ENCODE peak calls at places on chromosomes 11 and 22, in six cellular contexts. N is ovary, Q is HL-60, O is NCI-H460, H is psoas muscle, G is GM23338. U is an unnamed sample.
A peak's percentile ranks its signal among the peaks of the same experiment; 100 is the strongest.

GRCh38 chr11:68714047-68714856 is 29.9 kb downstream of the GAL start:
- DNase-seq in G (no peak), N (no peak), Q (no peak), H (no peak), O (no peak), U (no peak)

GRCh38 chr22:47129902-47130301 is 367.5 kb downstream of the TBC1D22A start:
- DNase-seq in Q (no peak), O (peak; percentile 40), N (no peak), H (no peak), G (no peak), U (no peak)

GRCh38 chr11:16114978-16115871 is 241.1 kb downstream of the SOX6 start:
- DNase-seq in G (no peak), H (no peak), Q (no peak), O (no peak), N (no peak), U (no peak)

GRCh38 chr11:133946541-133947297 is 10.0 kb downstream of the IGSF9B start:
- DNase-seq in H (no peak), O (no peak), Q (no peak), G (peak; percentile 39), N (no peak), U (peak; percentile 58)

GRCh38 chr11:1368216-1368615 is 21.5 kb upstream of the BRSK2 start:
- DNase-seq in Q (no peak), O (no peak), G (no peak), H (no peak), N (no peak), U (no peak)

GRCh38 chr22:39092111-39092867 is 4.8 kb upstream of the APOBEC3H start:
- DNase-seq in H (peak; percentile 23), Q (no peak), O (no peak), G (no peak), N (no peak), U (peak; percentile 19)

GRCh38 chr11:120566176-120566575 is 54.6 kb downstream of the GRIK4 start:
- DNase-seq in G (no peak), Q (no peak), O (no peak), N (no peak), H (no peak), U (no peak)

GRCh38 chr11:20397281-20397680 is 9.8 kb downstream of the PRMT3 start:
- DNase-seq in Q (peak; percentile 34), N (no peak), G (peak; percentile 71), H (no peak), O (peak; percentile 23), U (peak; percentile 60)

GRCh38 chr11:73047773-73048371 is 94.2 kb downstream of the FCHSD2 start:
- DNase-seq in N (no peak), O (no peak), Q (no peak), H (no peak), G (peak; percentile 9), U (no peak)

GRCh38 chr22:22038178-22038880 is 55.7 kb upstream of the TOP3B start:
- DNase-seq in Q (no peak), N (no peak), G (no peak), O (no peak), H (no peak), U (no peak)

GRCh38 chr11:95068549-95068948 is 1.8 kb downstream of the SRSF8 start:
- DNase-seq in G (peak; percentile 53), N (peak; percentile 76), H (peak; percentile 84), Q (no peak), O (peak; percentile 90), U (peak; percentile 85)

GRCh38 chr11:96102664-96103068 is 178.8 kb upstream of the MTMR2 start:
- DNase-seq in O (no peak), N (no peak), H (no peak), G (no peak), Q (no peak), U (no peak)

GRCh38 chr11:18145025-18145424 is 12.7 kb downstream of the MRGPRX3 start:
- DNase-seq in G (no peak), O (no peak), N (no peak), H (no peak), Q (no peak), U (no peak)

GRCh38 chr22:46657996-46658947 is 38.1 kb downstream of the GRAMD4 start:
- DNase-seq in N (no peak), O (no peak), H (no peak), Q (no peak), G (no peak), U (no peak)

GRCh38 chr22:27483095-27483798 is 318.3 kb downstream of the MN1 start:
- DNase-seq in Q (no peak), H (peak; percentile 22), O (no peak), G (no peak), N (no peak), U (no peak)

GRCh38 chr11:62324738-62325556 is 12.3 kb upstream of the ASRGL1 start:
- DNase-seq in Q (peak; percentile 63), G (peak; percentile 85), O (peak; percentile 62), H (no peak), N (no peak), U (peak; percentile 68)

GRCh38 chr22:42283288-42284229 is 13.1 kb upstream of the TCF20 start:
- DNase-seq in G (no peak), O (no peak), H (peak; percentile 55), N (no peak), Q (no peak), U (peak; percentile 37)

GRCh38 chr11:56916609-56917008 is 72.1 kb upstream of the OR5AK2 start:
- DNase-seq in G (no peak), H (no peak), Q (no peak), N (no peak), O (no peak), U (no peak)

GRCh38 chr22:24965822-24966626 is 13.5 kb downstream of the KIAA1671 start:
- DNase-seq in H (peak; percentile 70), N (peak; percentile 73), G (no peak), O (no peak), Q (no peak), U (no peak)

GRCh38 chr11:132650969-132651720 is 881.2 kb downstream of the OPCML start:
- DNase-seq in N (no peak), H (no peak), Q (no peak), G (no peak), O (peak; percentile 8), U (no peak)

GRCh38 chr22:20131593-20131855 is at the start of gene ZDHHC8:
- DNase-seq in G (no peak), N (no peak), H (no peak), Q (no peak), O (no peak), U (peak; percentile 30)

GRCh38 chr11:115672412-115672811 is 168.2 kb upstream of the CADM1 start:
- DNase-seq in G (no peak), O (no peak), H (no peak), Q (no peak), N (no peak), U (no peak)

GRCh38 chr11:13354335-13354734 is 76.7 kb downstream of the BMAL1 start:
- DNase-seq in O (no peak), Q (peak; percentile 11), H (no peak), G (peak; percentile 76), N (no peak), U (no peak)

GRCh38 chr11:134581966-134582787 is 170.1 kb upstream of the B3GAT1 start:
- DNase-seq in G (no peak), H (no peak), O (no peak), N (no peak), Q (no peak), U (peak; percentile 5)

GRCh38 chr11:130858215-130858614 is 58.1 kb downstream of the SNX19 start:
- DNase-seq in N (no peak), Q (no peak), O (no peak), G (peak; percentile 14), H (no peak), U (no peak)

GRCh38 chr22:18966748-18967147 is 30.7 kb upstream of the PRODH start:
- DNase-seq in H (peak; percentile 23), O (no peak), N (no peak), G (no peak), Q (no peak), U (no peak)

GRCh38 chr22:21642584-21643448 is 714 bp downstream of the SDF2L1 start:
- DNase-seq in N (no peak), H (peak; percentile 65), G (peak; percentile 94), Q (no peak), O (peak; percentile 52), U (peak; percentile 67)

GRCh38 chr22:31291716-31292644 is at the start of gene PIK3IP1:
- DNase-seq in Q (peak; percentile 60), O (peak; percentile 47), N (peak; percentile 86), G (peak; percentile 98), H (peak; percentile 93), U (peak; percentile 92)

GRCh38 chr11:60978546-60979380 is 7.3 kb downstream of the CD6 start:
- DNase-seq in O (no peak), G (no peak), N (no peak), Q (peak; percentile 38), H (no peak), U (peak; percentile 50)